ENCODE peak calls at places on chromosome 11, in ten cellular contexts. I, X, M, W, C, T, B, P, Q and Z are unnamed samples. For H3K9me3 and H3K4me1, the result is how much of the 10 kb centered on the place peaks cover.

GRCh38 chr11:61541568-61541967 is 33.0 kb downstream of the LRRC10B start:
- DNase-seq in B (peak), M (no peak), W (no peak), P (peak), Q (peak), X (peak), C (no peak), T (no peak), I (no peak), Z (peak)

GRCh38 chr11:123409456-123409801 is 20.6 kb upstream of the GRAMD1B start:
- DNase-seq in W (no peak), Q (no peak), I (no peak), T (no peak), M (no peak), P (no peak), C (no peak), B (no peak), X (no peak), Z (no peak)

GRCh38 chr11:94731921-94732601 is 36.1 kb upstream of the AMOTL1 start:
- DNase-seq in C (no peak), T (peak), I (no peak), M (no peak), X (no peak), P (peak), W (no peak), B (no peak), Q (peak), Z (peak)

GRCh38 chr11:114448749-114449484 is 9.7 kb downstream of the REXO2 start:
- DNase-seq in T (peak), M (no peak), I (no peak), P (peak), Q (no peak), B (no peak), W (no peak), C (no peak), X (no peak), Z (peak)

GRCh38 chr11:77411717-77412441 is 62.0 kb downstream of the PAK1 start:
- DNase-seq in W (peak), B (peak), T (peak), M (peak), C (peak), P (peak), X (peak), Q (peak), I (peak), Z (peak)

GRCh38 chr11:128530119-128531091 is 57.0 kb downstream of the ETS1 start:
- DNase-seq in C (no peak), Q (peak), T (no peak), W (no peak), P (peak), I (peak), X (no peak), M (no peak), B (no peak), Z (peak)

GRCh38 chr11:112537846-112538330 is 277.2 kb upstream of the PLET1 start:
- DNase-seq in T (no peak), M (no peak), W (no peak), Q (no peak), I (no peak), X (no peak), P (no peak), C (no peak), B (no peak), Z (no peak)

GRCh38 chr11:72238492-72239295 is 5.3 kb downstream of the PHOX2A start:
- DNase-seq in T (no peak), W (no peak), B (no peak), P (no peak), X (peak), C (no peak), Q (no peak), M (no peak), I (no peak), Z (no peak)

GRCh38 chr11:13221722-13222121 is 55.9 kb upstream of the BMAL1 start:
- DNase-seq in P (no peak), I (no peak), M (no peak), T (peak), W (no peak), Q (peak), X (no peak), C (no peak), B (peak), Z (no peak)

GRCh38 chr11:112877561-112877960 is 83.7 kb upstream of the NCAM1 start:
- DNase-seq in P (no peak), I (no peak), Q (no peak), W (no peak), C (no peak), B (peak), X (peak), M (no peak), T (no peak), Z (no peak)

GRCh38 chr11:46281374-46281831 is 3.9 kb downstream of the CREB3L1 start:
- DNase-seq in W (no peak), X (peak), I (no peak), C (no peak), Q (no peak), T (peak), B (peak), M (no peak), P (peak), Z (peak)

GRCh38 chr11:86395061-86395551 is 20.4 kb downstream of the CCDC81 start:
- DNase-seq in W (no peak), P (peak), T (peak), M (no peak), X (peak), Q (peak), C (no peak), I (no peak), B (peak), Z (peak)

GRCh38 chr11:26946209-26946828 is 47.6 kb upstream of the FIBIN start:
- DNase-seq in I (no peak), C (no peak), Q (peak), X (no peak), P (peak), B (no peak), T (peak), W (no peak), M (no peak), Z (peak)

GRCh38 chr11:45142241-45142885 is 4.1 kb upstream of the PRDM11 start:
- DNase-seq in I (no peak), W (no peak), Q (no peak), B (no peak), M (no peak), C (no peak), P (peak), T (no peak), X (no peak), Z (no peak)

GRCh38 chr11:74687237-74688005 is 43.8 kb downstream of the CHRDL2 start:
- DNase-seq in P (peak), X (no peak), B (no peak), M (no peak), C (no peak), I (no peak), Q (peak), T (peak), W (no peak), Z (peak)

GRCh38 chr11:18063131-18063530 is 17.1 kb upstream of the TPH1 start:
- DNase-seq in M (no peak), B (no peak), I (no peak), P (no peak), X (no peak), W (no peak), Q (no peak), C (no peak), T (no peak), Z (no peak)

GRCh38 chr11:20470348-20470747 is 82.8 kb downstream of the PRMT3 start:
- DNase-seq in C (no peak), X (no peak), I (no peak), B (no peak), W (no peak), T (no peak), M (no peak), Q (no peak), P (no peak), Z (no peak)

GRCh38 chr11:66951927-66952337 is 6.3 kb downstream of the PC start:
- DNase-seq in B (no peak), P (peak), I (no peak), W (no peak), X (no peak), C (no peak), M (no peak), Q (no peak), T (no peak), Z (peak)

GRCh38 chr11:831132-831864 is 1.5 kb upstream of the CD151 start:
- DNase-seq in I (no peak), M (no peak), W (no peak), P (peak), Q (no peak), C (no peak), B (peak), T (no peak), X (no peak), Z (peak)

GRCh38 chr11:45017329-45017728 is 66.6 kb upstream of the TP53I11 start:
- DNase-seq in C (no peak), I (no peak), X (peak), M (no peak), W (no peak), B (peak), T (no peak), P (no peak), Q (no peak), Z (no peak)

GRCh38 chr11:129252621-129253020 is 60.5 kb upstream of the ARHGAP32 start:
- DNase-seq in M (no peak), B (peak), C (no peak), Q (no peak), I (no peak), W (no peak), P (no peak), T (no peak), X (peak), Z (no peak)

GRCh38 chr11:120612363-120613263 is 101.1 kb downstream of the GRIK4 start:
- DNase-seq in X (no peak), W (no peak), P (peak), M (no peak), B (no peak), T (no peak), C (no peak), Q (peak), I (no peak), Z (no peak)

GRCh38 chr11:89119426-89119825 is 53.6 kb upstream of the GRM5 start:
- DNase-seq in T (no peak), B (peak), M (no peak), W (no peak), X (no peak), I (no peak), Q (peak), C (no peak), P (no peak), Z (no peak)

GRCh38 chr11:112279901-112280267 is 19.2 kb upstream of the PLET1 start:
- DNase-seq in M (peak), C (peak), B (peak), P (peak), W (peak), X (peak), T (no peak), Q (no peak), I (no peak), Z (peak)

GRCh38 chr11:20066013-20066782 is 94.1 kb downstream of the DBX1 start:
- DNase-seq in T (no peak), B (no peak), C (no peak), I (no peak), P (no peak), W (no peak), Q (no peak), M (no peak), X (peak), Z (no peak)

GRCh38 chr11:93591247-93591898 is 48.2 kb upstream of the SMCO4 start:
- DNase-seq in W (no peak), C (no peak), B (no peak), Q (peak), M (no peak), I (no peak), T (no peak), P (peak), X (no peak), Z (no peak)

GRCh38 chr11:111762981-111763643 is 3.1 kb downstream of the PPP2R1B start:
- DNase-seq in B (peak), T (no peak), M (no peak), C (no peak), W (no peak), P (peak), X (no peak), Q (no peak), I (no peak), Z (peak)

GRCh38 chr11:35725880-35726279 is 63.3 kb downstream of the TRIM44 start:
- DNase-seq in T (no peak), M (no peak), X (no peak), W (no peak), I (no peak), Q (peak), C (no peak), B (no peak), P (peak), Z (no peak)

GRCh38 chr11:134578807-134579708 is 167.0 kb upstream of the B3GAT1 start:
- DNase-seq in W (no peak), T (no peak), Q (no peak), M (no peak), C (no peak), X (peak), I (no peak), P (no peak), B (no peak), Z (no peak)

GRCh38 chr11:123261345-123262106 is 66.5 kb upstream of the CLMP start:
- DNase-seq in T (peak), Q (peak), W (peak), X (peak), C (peak), B (peak), I (peak), M (peak), P (peak), Z (peak)

GRCh38 chr11:122339661-122340060 is 223.6 kb upstream of the BLID start:
- DNase-seq in M (no peak), T (no peak), I (no peak), X (no peak), W (no peak), C (no peak), Q (peak), B (no peak), P (no peak), Z (no peak)

GRCh38 chr11:70802185-70802584 is 403.9 kb downstream of the CTTN start:
- DNase-seq in C (no peak), I (no peak), X (no peak), P (no peak), B (no peak), M (no peak), Q (no peak), T (no peak), W (no peak), Z (no peak)

GRCh38 chr11:70799386-70799785 is 401.1 kb downstream of the CTTN start:
- DNase-seq in M (no peak), X (no peak), P (peak), B (no peak), C (no peak), W (no peak), T (no peak), I (no peak), Q (peak), Z (peak)

GRCh38 chr11:70796601-70797000 is 398.3 kb downstream of the CTTN start:
- DNase-seq in P (no peak), B (peak), C (no peak), W (no peak), Q (no peak), M (no peak), T (no peak), X (peak), I (no peak), Z (no peak)

DNA sequence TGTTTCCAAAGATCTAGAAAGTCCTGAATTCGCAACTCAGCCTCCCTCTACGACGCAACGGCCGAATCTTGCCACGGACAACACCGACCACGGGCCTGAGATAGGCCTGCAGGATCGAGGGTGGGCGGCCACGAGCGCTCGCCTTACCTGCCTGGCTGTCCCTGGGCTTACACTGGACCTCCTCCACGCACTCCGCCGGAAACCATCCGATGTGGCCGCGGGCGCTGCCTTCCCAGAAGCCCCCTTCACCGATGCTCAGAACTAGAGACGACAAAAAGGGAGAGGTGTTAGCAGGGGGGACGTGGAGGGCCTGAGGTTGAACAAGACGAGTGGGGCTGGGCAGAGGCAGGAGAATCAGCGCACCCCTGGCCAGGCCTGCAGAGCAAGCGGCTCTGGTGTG is 400.0 kb downstream of the CTTN start:
- DNase-seq in B (no peak), W (no peak), T (no peak), M (no peak), Q (no peak), P (no peak), X (no peak), C (no peak), I (no peak), Z (no peak)
- H3K9me3 ChIP-seq in B (under half), W (under half), T (half or more), M (under half), Q (under half), P (under half), X (under half), C (under half), I (under half), Z (under half)

DNA sequence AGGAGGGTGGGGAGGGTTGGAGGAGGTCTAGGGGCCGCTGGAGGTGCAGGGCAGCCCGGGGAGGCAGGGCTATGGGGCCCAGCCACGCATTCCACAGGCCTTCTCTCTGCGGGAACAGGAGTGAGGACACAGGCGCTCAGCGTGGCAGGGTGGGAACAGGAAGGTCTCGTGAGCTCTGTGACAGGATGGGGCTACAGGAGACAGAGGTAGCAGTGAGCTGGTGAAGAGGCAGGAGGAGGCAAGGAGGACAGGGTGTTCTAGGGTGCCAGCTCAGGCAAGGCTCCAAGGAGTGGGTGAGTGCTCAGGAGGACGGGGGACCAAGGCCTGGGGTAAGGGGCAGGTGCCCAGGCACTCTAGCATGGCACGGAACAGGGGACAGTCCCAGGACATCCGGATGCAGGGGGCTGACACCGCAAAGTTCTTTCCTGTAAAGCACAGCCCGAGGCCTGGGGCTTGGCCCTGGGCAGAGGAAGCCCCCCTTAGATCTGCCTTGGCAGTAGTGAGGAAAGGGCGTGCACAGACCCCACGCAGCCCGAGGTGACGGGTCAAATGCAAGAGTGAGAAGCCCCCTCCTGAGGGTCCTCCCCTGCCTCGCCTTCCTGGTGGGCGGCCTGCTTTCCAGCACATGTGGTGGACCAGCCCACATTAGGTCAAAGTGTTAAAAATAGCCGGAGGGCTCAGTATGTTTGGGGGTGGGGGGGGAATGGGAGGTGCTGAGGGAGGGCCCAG is 4.7 kb upstream of the NEAT1 start:
- DNase-seq in P (peak), W (peak), Q (no peak), X (no peak), C (peak), T (no peak), M (no peak), B (no peak), I (no peak), Z (peak)
- H3K4me3 ChIP-seq in P (no peak), W (peak), Q (no peak), X (no peak), C (peak), T (no peak), M (peak), B (no peak), I (peak), Z (peak)

GRCh38 chr11:118631109-118631508 is 23.7 kb downstream of the PHLDB1 start:
- DNase-seq in T (no peak), I (no peak), Q (no peak), P (no peak), W (no peak), M (no peak), B (no peak), X (no peak), C (no peak), Z (no peak)
- H3K4me1 ChIP-seq in T (under half), I (half or more), Q (under half), P (under half), W (under half), M (under half), B (under half), X (under half), C (half or more), Z (half or more)

GRCh38 chr11:106238704-106239360 is 161.4 kb downstream of the AASDHPPT start:
- DNase-seq in W (no peak), Q (no peak), B (peak), T (no peak), M (no peak), P (no peak), X (no peak), I (no peak), C (no peak), Z (peak)

GRCh38 chr11:106241601-106242257 is 164.3 kb downstream of the AASDHPPT start:
- DNase-seq in Q (no peak), X (no peak), T (no peak), M (no peak), I (no peak), C (no peak), P (no peak), W (no peak), B (no peak), Z (no peak)

GRCh38 chr11:106246495-106246894 is 169.0 kb downstream of the AASDHPPT start:
- DNase-seq in M (no peak), T (no peak), B (no peak), C (no peak), I (no peak), Q (no peak), P (no peak), X (no peak), W (no peak), Z (no peak)

GRCh38 chr11:106242723-106243405 is 165.4 kb downstream of the AASDHPPT start:
- DNase-seq in Q (peak), B (no peak), C (no peak), I (no peak), T (no peak), W (no peak), X (no peak), M (no peak), P (no peak), Z (peak)
- H3K9me3 ChIP-seq in Q (under half), B (under half), C (under half), I (under half), T (under half), W (under half), X (under half), M (under half), P (under half), Z (under half)